ENCODE peak calls at places on chromosomes 3 and 15, in five cellular contexts. C is GM04504, V is occipital lobe, N is T-helper 1 cell, L is LoVo. F is an unnamed sample.

GRCh38 chr3:67790043-67790442 is 135.6 kb upstream of the SUCLG2 start:
- DNase-seq in C (peak), V (no peak), N (no peak), L (no peak), F (no peak)

GRCh38 chr3:90007786-90008499 is 900.5 kb downstream of the EPHA3 start:
- DNase-seq in C (no peak), V (peak), N (no peak), L (no peak), F (no peak)

GRCh38 chr3:79414821-79415220 is 353.0 kb downstream of the ROBO1 start:
- DNase-seq in C (peak), V (no peak), N (no peak), L (no peak), F (no peak)

GRCh38 chr3:190192807-190193206 is 72.1 kb upstream of the P3H2 start:
- DNase-seq in C (no peak), V (no peak), N (no peak), L (no peak), F (no peak)

GRCh38 chr3:196627043-196627442 is 12.5 kb upstream of the NRROS start:
- DNase-seq in C (no peak), V (no peak), N (no peak), L (no peak), F (no peak)

GRCh38 chr15:77915261-77915960 is 162.1 kb downstream of the TBC1D2B start:
- DNase-seq in C (no peak), V (no peak), N (no peak), L (no peak), F (no peak)

GRCh38 chr3:194379651-194380050 is 10.1 kb upstream of the LRRC15 start:
- DNase-seq in C (no peak), V (no peak), N (no peak), L (no peak), F (no peak)

GRCh38 chr3:71658131-71658530 is 67.1 kb downstream of the EIF4E3 start:
- DNase-seq in C (no peak), V (peak), N (no peak), L (no peak), F (no peak)

GRCh38 chr3:39292961-39293360 is 13.1 kb upstream of the CX3CR1 start:
- DNase-seq in C (no peak), V (no peak), N (no peak), L (no peak), F (no peak)

GRCh38 chr3:126347543-126348161 is 9.6 kb downstream of the KLF15 start:
- DNase-seq in C (no peak), V (no peak), N (no peak), L (no peak), F (no peak)

GRCh38 chr15:70535071-70535954 is 228.0 kb downstream of the UACA start:
- DNase-seq in C (no peak), V (no peak), N (no peak), L (no peak), F (no peak)

GRCh38 chr15:66854012-66854965 is 152.3 kb downstream of the SMAD6 start:
- DNase-seq in C (no peak), V (no peak), N (no peak), L (no peak), F (no peak)